ENCODE peak calls at places on chromosomes 6 and 20, in six cellular contexts. X, O, A, F, W and J are unnamed samples.

GRCh38 chr20:63978319-63979220 is 872 bp downstream of the SAMD10 start:
- DNase-seq in A (peak), X (no peak), W (peak), O (no peak), F (peak), J (no peak)

GRCh38 chr6:2237001-2237400 is 8.4 kb downstream of the GMDS start:
- DNase-seq in W (peak), F (no peak), A (no peak), X (peak), O (no peak), J (peak)

GRCh38 chr6:106110167-106110826 is 24.2 kb downstream of the PRDM1 start:
- DNase-seq in W (no peak), X (no peak), F (peak), O (no peak), A (no peak), J (no peak)

GRCh38 chr6:112571486-112571885 is 224.4 kb downstream of the RFPL4B start:
- DNase-seq in X (no peak), W (no peak), O (no peak), F (peak), A (peak), J (no peak)

GRCh38 chr6:9103876-9104521 is 668.7 kb upstream of the SLC35B3 start:
- DNase-seq in A (no peak), X (no peak), W (no peak), F (no peak), O (no peak), J (no peak)

GRCh38 chr6:6270948-6271347 is 49.5 kb downstream of the F13A1 start:
- DNase-seq in X (no peak), W (no peak), O (no peak), F (no peak), A (no peak), J (no peak)

GRCh38 chr6:77366798-77367197 is 96.5 kb downstream of the HTR1B start:
- DNase-seq in A (no peak), O (no peak), X (no peak), F (no peak), W (no peak), J (no peak)

GRCh38 chr6:146090474-146090873 is 61.6 kb downstream of the GRM1 start:
- DNase-seq in F (no peak), W (no peak), A (no peak), X (no peak), O (no peak), J (peak)

GRCh38 chr20:62219992-62220665 is at the start of gene HRH3:
- DNase-seq in F (peak), X (no peak), O (no peak), A (peak), W (peak), J (no peak)

GRCh38 chr20:49603209-49603627 is 35.3 kb upstream of the PTGIS start:
- DNase-seq in F (no peak), O (no peak), X (no peak), A (no peak), W (peak), J (no peak)

GRCh38 chr6:39688494-39688893 is 36.7 kb downstream of the KIF6 start:
- DNase-seq in X (peak), A (no peak), F (no peak), W (peak), O (no peak), J (peak)

GRCh38 chr6:119145111-119145510 is 66.6 kb upstream of the FAM184A start:
- DNase-seq in F (no peak), A (no peak), W (no peak), O (no peak), X (no peak), J (no peak)

GRCh38 chr6:147177286-147177685 is 26.9 kb upstream of the STXBP5 start:
- DNase-seq in W (no peak), X (no peak), O (no peak), A (no peak), F (no peak), J (no peak)

GRCh38 chr6:47288245-47289090 is 21.2 kb downstream of the TNFRSF21 start:
- DNase-seq in A (no peak), F (no peak), X (no peak), O (no peak), W (no peak), J (no peak)

GRCh38 chr6:170096191-170096802 is 194.6 kb downstream of the DLL1 start:
- DNase-seq in W (no peak), A (no peak), X (no peak), O (peak), F (no peak), J (no peak)

GRCh38 chr6:17979479-17979878 is 8.0 kb downstream of the KIF13A start:
- DNase-seq in A (no peak), F (no peak), W (no peak), O (no peak), X (no peak), J (no peak)

GRCh38 chr20:1469925-1470571 is 3.4 kb upstream of the NSFL1C start:
- DNase-seq in X (peak), O (peak), W (peak), A (peak), F (peak), J (peak)

GRCh38 chr6:2384518-2384917 is 139.1 kb upstream of the GMDS start:
- DNase-seq in X (no peak), A (no peak), F (no peak), W (no peak), O (no peak), J (no peak)

GRCh38 chr6:157755752-157756411 is 67.2 kb upstream of the SNX9 start:
- DNase-seq in A (no peak), F (no peak), X (no peak), W (no peak), O (no peak), J (no peak)

GRCh38 chr20:51547951-51548350 is 5.4 kb upstream of the NFATC2 start:
- DNase-seq in A (no peak), F (no peak), W (no peak), X (no peak), O (no peak), J (no peak)

GRCh38 chr6:159586684-159587083 is 106.4 kb downstream of the SOD2 start:
- DNase-seq in A (no peak), O (no peak), W (no peak), X (no peak), F (no peak), J (no peak)

GRCh38 chr6:166643907-166644590 is 17.0 kb upstream of the RPS6KA2 start:
- DNase-seq in O (no peak), F (no peak), W (no peak), X (no peak), A (no peak), J (no peak)

GRCh38 chr20:45322952-45323383 is 14.9 kb upstream of the MATN4 start:
- DNase-seq in F (peak), W (peak), O (peak), X (no peak), A (peak), J (no peak)

GRCh38 chr6:67680297-67680932 is 954.7 kb upstream of the ADGRB3 start:
- DNase-seq in W (no peak), O (no peak), X (no peak), F (no peak), A (no peak), J (no peak)

GRCh38 chr20:60764771-60765170 is 487.3 kb upstream of the CDH4 start:
- DNase-seq in X (no peak), W (no peak), O (no peak), A (no peak), F (no peak), J (no peak)

GRCh38 chr6:12947191-12947795 is 230.7 kb downstream of the PHACTR1 start:
- DNase-seq in X (no peak), O (no peak), W (no peak), A (no peak), F (no peak), J (no peak)

GRCh38 chr20:18909254-18909653 is 95.7 kb downstream of the SCP2D1 start:
- DNase-seq in W (no peak), A (no peak), O (no peak), X (no peak), F (no peak), J (no peak)

GRCh38 chr20:38109657-38110524 is 55.2 kb downstream of the TGM2 start:
- DNase-seq in A (peak), O (peak), W (peak), F (peak), X (no peak), J (peak)

GRCh38 chr6:85756982-85757381 is 114.3 kb upstream of the SYNCRIP start:
- DNase-seq in W (peak), X (no peak), A (peak), F (no peak), O (no peak), J (no peak)

GRCh38 chr6:52417675-52418111 is 2.4 kb upstream of the EFHC1 start:
- DNase-seq in A (no peak), O (no peak), F (no peak), W (peak), X (no peak), J (no peak)

GRCh38 chr6:52416629-52417151 is 3.5 kb upstream of the EFHC1 start:
- DNase-seq in O (no peak), X (no peak), W (peak), A (peak), F (no peak), J (no peak)

GRCh38 chr6:52420668-52421358 is 671 bp downstream of the EFHC1 start:
- DNase-seq in W (peak), F (peak), O (no peak), X (no peak), A (peak), J (no peak)

GRCh38 chr6:52419809-52420667 is at the start of gene EFHC1:
- DNase-seq in X (peak), A (peak), O (peak), F (peak), W (peak), J (peak)

DNA sequence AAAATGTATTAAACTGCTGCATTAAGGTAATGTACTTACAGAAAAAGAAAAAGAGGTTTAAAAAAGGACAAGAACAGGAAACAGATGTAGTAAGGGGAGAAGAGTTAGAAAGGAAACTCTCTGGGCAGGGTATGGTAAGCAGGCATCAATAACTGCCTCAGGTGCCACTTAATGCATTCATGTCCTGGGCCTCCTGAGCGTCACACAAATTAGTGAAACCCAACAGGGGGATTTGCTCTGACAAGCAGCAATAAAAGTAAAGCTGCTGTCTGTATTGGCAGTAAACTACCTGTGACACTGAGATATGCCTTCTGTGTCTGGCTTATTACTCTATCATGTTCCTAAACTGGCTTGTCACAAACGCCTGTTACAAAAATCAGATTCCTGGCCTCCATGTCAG is 1.5 kb upstream of the EFHC1 start:
- DNase-seq in W (no peak), X (no peak), F (no peak), A (no peak), O (no peak), J (no peak)
- H3K27ac ChIP-seq in W (peak), X (no peak), F (no peak), A (no peak), O (no peak), J (no peak)

GRCh38 chr6:7425808-7426190 is 36.2 kb downstream of the RIOK1 start:
- DNase-seq in O (no peak), A (no peak), F (no peak), X (no peak), W (no peak), J (no peak)
- H3K27ac ChIP-seq in O (no peak), A (no peak), F (no peak), X (no peak), W (no peak), J (no peak)

DNA sequence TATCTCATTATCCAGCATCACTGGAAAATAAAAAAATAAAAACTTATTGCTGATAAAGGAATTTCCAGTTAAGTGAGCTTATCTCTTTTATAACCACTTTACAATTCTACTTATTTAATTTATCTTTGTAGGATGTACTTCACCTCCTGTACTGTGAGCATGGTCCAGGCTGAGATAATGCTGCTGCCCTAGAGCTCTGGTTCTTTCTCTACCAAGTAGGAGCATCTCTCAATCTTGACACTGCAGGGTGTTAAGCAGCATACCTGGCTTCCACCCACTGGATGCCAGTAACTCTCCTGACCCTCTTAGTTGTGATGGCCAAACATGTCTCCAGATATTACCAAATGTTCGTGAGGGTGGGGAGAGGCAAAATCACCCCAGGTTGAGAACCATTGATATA is 454.5 kb downstream of the ADGRB3 start:
- DNase-seq in X (no peak), O (no peak), A (no peak), F (no peak), W (no peak), J (no peak)
- H3K27ac ChIP-seq in X (no peak), O (no peak), A (no peak), F (no peak), W (peak), J (no peak)

GRCh38 chr6:31397901-31398300 is 5.5 kb upstream of the MICA start:
- DNase-seq in W (no peak), X (no peak), A (no peak), O (no peak), F (no peak), J (no peak)

GRCh38 chr6:31402324-31403282 is 792 bp upstream of the MICA start:
- DNase-seq in F (peak), O (no peak), X (no peak), A (peak), W (peak), J (no peak)

GRCh38 chr6:31400467-31401289 is 2.7 kb upstream of the MICA start:
- DNase-seq in F (peak), W (peak), X (no peak), O (peak), A (peak), J (no peak)

GRCh38 chr6:31401403-31401802 is 2.0 kb upstream of the MICA start:
- DNase-seq in W (peak), A (peak), O (no peak), X (peak), F (peak), J (peak)

GRCh38 chr6:31399589-31400466 is 3.6 kb upstream of the MICA start:
- DNase-seq in A (peak), X (peak), W (peak), O (peak), F (peak), J (peak)
- H3K27ac ChIP-seq in A (peak), X (peak), W (peak), O (peak), F (peak), J (peak)

GRCh38 chr20:44224651-44225050 is 14.1 kb upstream of the OSER1 start:
- DNase-seq in W (no peak), X (no peak), O (no peak), F (no peak), A (no peak), J (no peak)
- H3K27ac ChIP-seq in W (no peak), X (no peak), O (no peak), F (peak), A (no peak), J (no peak)

DNA sequence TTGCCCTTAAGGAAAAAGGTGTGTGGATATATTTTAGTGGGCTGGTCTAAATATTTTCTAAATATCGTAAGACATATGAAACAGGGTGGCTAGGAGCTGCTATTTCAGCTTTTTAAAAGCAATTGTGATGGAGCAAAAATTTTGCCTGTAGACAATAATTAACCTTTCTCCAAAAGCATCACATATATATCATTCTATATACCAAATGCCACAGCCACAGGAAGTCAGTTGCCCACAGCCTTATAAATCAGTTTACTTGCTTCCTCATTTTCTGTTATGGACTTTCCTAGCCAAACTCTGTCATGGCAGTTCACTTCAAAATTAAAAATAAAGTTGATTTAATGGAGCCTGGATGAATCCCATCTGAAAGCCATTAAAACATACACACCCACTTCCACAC is 93.4 kb upstream of the NHSL1 start:
- DNase-seq in X (no peak), A (no peak), F (no peak), O (no peak), W (no peak), J (no peak)
- H3K27ac ChIP-seq in X (peak), A (peak), F (peak), O (no peak), W (peak), J (peak)

GRCh38 chr6:34961082-34961481 is 72.0 kb downstream of the ANKS1A start:
- DNase-seq in X (no peak), W (no peak), F (no peak), A (no peak), O (no peak), J (no peak)
- H3K27ac ChIP-seq in X (no peak), W (no peak), F (no peak), A (no peak), O (no peak), J (no peak)

GRCh38 chr6:136763716-136764521 is 28.4 kb downstream of the MAP3K5 start:
- DNase-seq in A (no peak), F (no peak), O (no peak), X (no peak), W (no peak), J (no peak)

GRCh38 chr6:136767103-136767502 is 25.2 kb downstream of the MAP3K5 start:
- DNase-seq in A (no peak), F (no peak), O (no peak), W (no peak), X (no peak), J (no peak)

GRCh38 chr6:136767583-136768307 is 24.5 kb downstream of the MAP3K5 start:
- DNase-seq in F (no peak), A (no peak), W (peak), X (no peak), O (no peak), J (no peak)

GRCh38 chr6:136764522-136764993 is 27.7 kb downstream of the MAP3K5 start:
- DNase-seq in W (no peak), X (no peak), A (no peak), O (no peak), F (no peak), J (no peak)

GRCh38 chr6:136766274-136766673 is 26.0 kb downstream of the MAP3K5 start:
- DNase-seq in W (no peak), F (no peak), O (no peak), A (no peak), X (no peak), J (no peak)
- H3K27ac ChIP-seq in W (no peak), F (peak), O (no peak), A (peak), X (no peak), J (no peak)